ENCODE peak calls at places on chromosomes 4 and X, in six cellular contexts. I, Q, Z, S, A and P are unnamed samples. For H3K27me3, the result is how much of the 10 kb centered on the place peaks cover.

GRCh38 chr4:142698541-142698940 is 147.6 kb downstream of the INPP4B start:
- DNase-seq in I (no peak), A (no peak), Q (no peak), S (no peak), Z (no peak), P (no peak)

GRCh38 chrX:18956322-18957032 is 27.4 kb downstream of the PHKA2 start:
- DNase-seq in I (no peak), A (no peak), Q (no peak), S (no peak), Z (no peak), P (no peak)

GRCh38 chr4:98614081-98614480 is 44.3 kb downstream of the TSPAN5 start:
- DNase-seq in Z (no peak), I (no peak), Q (no peak), A (no peak), S (no peak), P (no peak)

GRCh38 chr4:80454040-80454439 is 118.5 kb downstream of the CFAP299 start:
- DNase-seq in Q (peak), Z (no peak), S (no peak), A (no peak), I (no peak), P (no peak)

GRCh38 chr4:73221734-73222133 is 36.9 kb downstream of the ANKRD17 start:
- DNase-seq in A (no peak), Z (no peak), I (no peak), Q (no peak), S (no peak), P (no peak)

GRCh38 chr4:72110886-72111285 is 79.1 kb downstream of the NPFFR2 start:
- DNase-seq in Q (no peak), S (no peak), A (no peak), I (no peak), Z (no peak), P (no peak)

GRCh38 chr4:931194-931959 is 739 bp downstream of the GAK start:
- DNase-seq in S (peak), I (no peak), A (no peak), Q (peak), Z (peak), P (no peak)

GRCh38 chrX:150977411-150978162 is 5.5 kb upstream of the HMGB3 start:
- DNase-seq in A (no peak), Q (no peak), S (no peak), Z (no peak), I (no peak), P (no peak)

GRCh38 chr4:66688674-66689073 is 856.6 kb downstream of the CENPC start:
- DNase-seq in S (no peak), Z (no peak), I (no peak), Q (peak), A (no peak), P (no peak)

GRCh38 chrX:123720486-123720885 is 12.4 kb downstream of the THOC2 start:
- DNase-seq in Q (no peak), S (no peak), Z (no peak), I (no peak), A (no peak), P (no peak)

GRCh38 chr4:56435001-56435747 is at the start of gene PPAT:
- DNase-seq in A (no peak), I (peak), Z (peak), Q (peak), S (peak), P (peak)

GRCh38 chrX:130024127-130024526 is 41.7 kb downstream of the BCORL1 start:
- DNase-seq in Z (peak), A (no peak), Q (peak), S (peak), I (peak), P (peak)

GRCh38 chr4:188647820-188648380 is 508.7 kb downstream of the TRIML1 start:
- DNase-seq in Z (no peak), A (no peak), I (no peak), S (no peak), Q (no peak), P (no peak)

GRCh38 chr4:183873389-183874185 is 31.5 kb upstream of the STOX2 start:
- DNase-seq in Q (no peak), Z (no peak), I (no peak), A (no peak), S (no peak), P (no peak)

GRCh38 chrX:20606831-20607230 is 340.1 kb upstream of the RPS6KA3 start:
- DNase-seq in I (no peak), Q (no peak), A (no peak), S (no peak), Z (no peak), P (no peak)

GRCh38 chr4:154743683-154744340 is at the start of gene LRAT:
- DNase-seq in I (peak), Z (peak), Q (no peak), A (no peak), S (peak), P (peak)

GRCh38 chr4:16496501-16496900 is 270.2 kb upstream of the TAPT1 start:
- DNase-seq in S (no peak), Q (peak), A (no peak), I (no peak), Z (no peak), P (no peak)

GRCh38 chr4:71487324-71487677 is 148.5 kb downstream of the SLC4A4 start:
- DNase-seq in S (no peak), A (no peak), Q (no peak), I (no peak), Z (no peak), P (no peak)

GRCh38 chrX:49995021-49995731 is 72.8 kb downstream of the CLCN5 start:
- DNase-seq in A (peak), Q (peak), S (no peak), I (no peak), Z (no peak), P (peak)

GRCh38 chrX:30302957-30303356 is 6.2 kb downstream of the NR0B1 start:
- DNase-seq in Z (no peak), A (no peak), I (peak), S (no peak), Q (no peak), P (no peak)

GRCh38 chr4:123671633-123672404 is 275.2 kb downstream of the SPRY1 start:
- DNase-seq in Z (no peak), A (no peak), Q (no peak), S (no peak), I (no peak), P (no peak)

GRCh38 chrX:46686003-46686645 is 72.8 kb downstream of the SLC9A7 start:
- DNase-seq in S (peak), Z (peak), A (no peak), I (peak), Q (peak), P (peak)

GRCh38 chrX:130861462-130861861 is 41.5 kb downstream of the ENOX2 start:
- DNase-seq in I (no peak), A (no peak), Z (no peak), Q (no peak), S (no peak), P (no peak)

GRCh38 chrX:20067709-20068315 is 48.9 kb downstream of the MAP7D2 start:
- DNase-seq in I (peak), Q (peak), S (peak), A (peak), Z (peak), P (peak)

GRCh38 chrX:107857815-107858214 is 32.1 kb downstream of the MID2 start:
- DNase-seq in Q (no peak), Z (no peak), S (no peak), I (no peak), A (no peak), P (no peak)

GRCh38 chr4:73589261-73589847 is 30.9 kb downstream of the RASSF6 start:
- DNase-seq in S (no peak), Z (no peak), I (no peak), A (no peak), Q (peak), P (no peak)

GRCh38 chrX:99722094-99722493 is 688.0 kb downstream of the PCDH19 start:
- DNase-seq in Z (no peak), Q (no peak), A (no peak), I (peak), S (no peak), P (no peak)
- TF ChIP-seq CTCF in Z (no peak), Q (no peak), A (no peak), I (peak), S (no peak), P (no peak)

DNA sequence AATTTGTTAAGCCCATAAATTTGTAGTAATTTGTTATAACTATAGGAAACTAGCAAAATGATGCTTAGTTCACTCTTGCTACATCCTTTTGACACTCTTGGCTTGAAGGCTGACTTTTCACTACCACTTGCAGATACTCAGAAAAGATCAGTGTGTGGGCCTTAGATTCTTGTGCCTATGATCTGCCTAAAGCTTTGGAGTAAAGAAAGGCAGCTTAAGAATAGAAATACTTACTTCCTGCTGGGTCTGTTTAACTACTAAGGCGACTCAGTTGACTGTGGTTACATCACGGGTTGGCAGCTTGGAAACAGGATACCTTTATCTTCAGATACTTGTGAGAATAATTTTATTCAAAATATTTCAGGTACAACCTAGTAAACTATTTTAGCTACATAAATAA is 201.4 kb upstream of the FMR1 start:
- DNase-seq in Z (no peak), I (no peak), A (no peak), Q (no peak), S (no peak), P (no peak)
- H3K27me3 ChIP-seq in Z (under half), I (under half), A (under half), Q (under half), S (under half), P (under half)

DNA sequence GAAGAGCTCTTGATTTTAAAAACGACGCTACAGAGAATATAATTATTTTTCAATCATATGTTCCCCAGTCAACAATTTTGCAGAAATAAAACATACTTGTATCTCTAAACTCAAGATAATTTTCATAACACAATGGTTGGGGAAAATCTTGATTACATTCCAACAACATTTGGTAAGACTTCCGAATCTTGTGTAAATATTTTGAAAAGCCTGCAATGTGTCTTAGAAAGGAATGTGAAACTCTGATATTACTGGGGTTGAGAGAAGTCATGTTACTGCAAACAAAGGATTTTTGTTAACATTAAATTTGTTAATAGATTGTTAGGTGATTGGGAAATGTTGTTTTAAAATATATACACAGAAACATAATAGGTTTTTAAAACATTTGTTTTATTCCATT is 218.4 kb upstream of the FAM47A start:
- DNase-seq in S (no peak), A (no peak), Q (no peak), I (no peak), Z (no peak), P (no peak)
- TF ChIP-seq CTCF in S (no peak), A (no peak), Q (no peak), I (no peak), Z (no peak), P (no peak)

DNA sequence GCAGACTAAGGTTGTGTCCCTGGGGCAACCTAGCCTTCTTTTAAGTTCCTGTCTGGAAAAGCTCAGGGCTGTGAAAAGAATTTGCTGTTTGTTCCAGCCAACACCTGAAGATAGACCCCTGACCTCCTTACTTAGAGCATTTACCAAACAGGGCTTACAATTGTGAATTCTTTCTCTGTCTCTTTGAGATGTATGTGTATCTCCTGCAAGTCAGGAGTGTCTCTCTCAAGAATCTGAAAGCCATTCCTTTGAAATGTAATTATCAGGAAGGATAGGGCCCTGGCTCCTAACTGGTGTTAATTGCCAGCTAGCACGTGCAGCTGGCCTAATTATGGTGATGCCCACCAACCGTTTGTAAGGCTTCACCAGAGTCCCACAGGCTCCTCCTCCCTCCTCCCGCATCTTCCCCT is 18.2 kb downstream of the CCNG2 start:
- DNase-seq in I (peak), Q (no peak), S (no peak), A (no peak), Z (no peak), P (no peak)
- H3K27me3 ChIP-seq in I (under half), Q (half or more), S (under half), A (under half), Z (under half), P (under half)

GRCh38 chrX:36950495-36951253 is 57.5 kb upstream of the FAM47C start:
- DNase-seq in A (no peak), Z (no peak), Q (no peak), I (peak), S (no peak), P (no peak)
- TF ChIP-seq CTCF in A (no peak), Z (no peak), Q (no peak), I (no peak), S (no peak), P (no peak)

GRCh38 chr4:140688711-140689598 is 67.2 kb downstream of the TBC1D9 start:
- DNase-seq in Q (peak), S (no peak), A (no peak), Z (no peak), I (no peak), P (no peak)
- H3K27me3 ChIP-seq in Q (under half), S (under half), A (under half), Z (under half), I (under half), P (under half)

GRCh38 chrX:33908898-33909297 is 223.2 kb downstream of the FAM47A start:
- DNase-seq in Q (no peak), Z (no peak), S (no peak), I (no peak), A (no peak), P (no peak)
- TF ChIP-seq CTCF in Q (no peak), Z (no peak), S (no peak), I (no peak), A (no peak), P (no peak)